ENCODE peak calls at places on chromosomes 1 and 21, in nine cellular contexts. A, I, W, D, J, Q, Y, O and L are unnamed samples.

GRCh38 chr21:33844104-33844889 is 71.3 kb downstream of the ATP5PO start:
- DNase-seq in A (no peak), I (no peak), W (no peak), D (peak; percentile 60), J (no peak), Q (no peak), Y (no peak), O (no peak), L (peak; percentile 56)

GRCh38 chr1:150791587-150791986 is 16.5 kb downstream of the CTSK start:
- DNase-seq in A (no peak), I (no peak), W (no peak), D (no peak), J (no peak), Q (no peak), Y (no peak), O (no peak), L (no peak)

GRCh38 chr1:51850420-51851297 is 27.9 kb downstream of the NRDC start:
- DNase-seq in A (no peak), I (no peak), W (no peak), D (no peak), J (no peak), Q (no peak), Y (no peak), O (peak; percentile 12), L (no peak)

GRCh38 chr1:112209493-112209892 is 186.5 kb upstream of the CTTNBP2NL start:
- DNase-seq in A (peak; percentile 32), I (no peak), W (no peak), D (no peak), J (no peak), Q (no peak), Y (no peak), O (no peak), L (no peak)

GRCh38 chr1:29475256-29475800 is 239.0 kb downstream of the PTPRU start:
- DNase-seq in A (no peak), I (no peak), W (no peak), D (no peak), J (no peak), Q (no peak), Y (no peak), O (peak; percentile 70), L (no peak)

GRCh38 chr1:152190589-152190988 is 31.6 kb upstream of the RPTN start:
- DNase-seq in A (peak; percentile 86), I (no peak), W (no peak), D (peak; percentile 72), J (no peak), Q (no peak), Y (no peak), O (no peak), L (no peak)

GRCh38 chr1:173775578-173776196 is 48.8 kb upstream of the DARS2 start:
- DNase-seq in A (no peak), I (no peak), W (no peak), D (no peak), J (no peak), Q (no peak), Y (no peak), O (no peak), L (no peak)

GRCh38 chr1:246527402-246528088 is 20.5 kb upstream of the SMYD3 start:
- DNase-seq in A (peak; percentile 17), I (peak; percentile 48), W (no peak), D (no peak), J (no peak), Q (no peak), Y (no peak), O (no peak), L (no peak)

GRCh38 chr1:62247391-62248168 is 52.9 kb downstream of the L1TD1 start:
- DNase-seq in A (no peak), I (no peak), W (peak; percentile 66), D (no peak), J (no peak), Q (no peak), Y (no peak), O (peak; percentile 66), L (no peak)

GRCh38 chr1:196559314-196559713 is 48.9 kb downstream of the KCNT2 start:
- DNase-seq in A (no peak), I (no peak), W (no peak), D (no peak), J (no peak), Q (no peak), Y (no peak), O (no peak), L (no peak)

GRCh38 chr21:37619464-37619974 is 252.9 kb downstream of the DYRK1A start:
- DNase-seq in A (no peak), I (no peak), W (no peak), D (no peak), J (no peak), Q (no peak), Y (no peak), O (no peak), L (no peak)

GRCh38 chr1:21823980-21824702 is 12.1 kb downstream of the LDLRAD2 start:
- DNase-seq in A (no peak), I (no peak), W (no peak), D (no peak), J (no peak), Q (no peak), Y (no peak), O (no peak), L (no peak)

GRCh38 chr1:156803086-156803851 is 13.4 kb downstream of the SH2D2A start:
- DNase-seq in A (no peak), I (no peak), W (no peak), D (no peak), J (no peak), Q (no peak), Y (no peak), O (no peak), L (no peak)

GRCh38 chr1:42146916-42147320 is 6.3 kb upstream of the GUCA2B start:
- DNase-seq in A (peak; percentile 90), I (peak; percentile 63), W (peak; percentile 96), D (peak; percentile 69), J (peak; percentile 79), Q (peak; percentile 71), Y (peak; percentile 89), O (peak; percentile 85), L (peak; percentile 87)

GRCh38 chr21:24824209-24824608 is 783.1 kb downstream of the MRPL39 start:
- DNase-seq in A (no peak), I (no peak), W (no peak), D (no peak), J (no peak), Q (peak; percentile 59), Y (no peak), O (no peak), L (no peak)

GRCh38 chr1:35924838-35925237 is 6.1 kb upstream of the AGO3 start:
- DNase-seq in A (no peak), I (peak; percentile 52), W (no peak), D (no peak), J (no peak), Q (no peak), Y (no peak), O (no peak), L (no peak)

GRCh38 chr1:42239555-42239954 is 75.0 kb upstream of the GUCA2A start:
- DNase-seq in A (no peak), I (no peak), W (no peak), D (no peak), J (no peak), Q (no peak), Y (no peak), O (no peak), L (no peak)

GRCh38 chr21:44871576-44872265 is 1.8 kb downstream of the PTTG1IP start:
- DNase-seq in A (peak; percentile 94), I (no peak), W (no peak), D (peak; percentile 94), J (no peak), Q (no peak), Y (peak; percentile 40), O (no peak), L (peak; percentile 74)
- H3K4me1 ChIP-seq in A (peaks cover 64% of the 10 kb centered on the region), I (peaks cover 33% of the 10 kb centered on the region), W (peaks cover 40% of the 10 kb centered on the region), D (peaks cover 54% of the 10 kb centered on the region), J (peaks cover 47% of the 10 kb centered on the region), Q (peaks cover 28% of the 10 kb centered on the region), Y (peaks cover 66% of the 10 kb centered on the region), O (peaks cover 54% of the 10 kb centered on the region), L (peaks cover 32% of the 10 kb centered on the region)

GRCh38 chr1:239349699-239350098 is 36.7 kb upstream of the CHRM3 start:
- DNase-seq in A (no peak), I (no peak), W (peak; percentile 8), D (no peak), J (no peak), Q (no peak), Y (no peak), O (no peak), L (no peak)

GRCh38 chr1:239353536-239353935 is 32.8 kb upstream of the CHRM3 start:
- DNase-seq in A (no peak), I (no peak), W (no peak), D (no peak), J (no peak), Q (no peak), Y (no peak), O (no peak), L (peak; percentile 58)

GRCh38 chr1:239354211-239354610 is 32.2 kb upstream of the CHRM3 start:
- DNase-seq in A (no peak), I (no peak), W (no peak), D (no peak), J (no peak), Q (no peak), Y (no peak), O (no peak), L (no peak)

DNA sequence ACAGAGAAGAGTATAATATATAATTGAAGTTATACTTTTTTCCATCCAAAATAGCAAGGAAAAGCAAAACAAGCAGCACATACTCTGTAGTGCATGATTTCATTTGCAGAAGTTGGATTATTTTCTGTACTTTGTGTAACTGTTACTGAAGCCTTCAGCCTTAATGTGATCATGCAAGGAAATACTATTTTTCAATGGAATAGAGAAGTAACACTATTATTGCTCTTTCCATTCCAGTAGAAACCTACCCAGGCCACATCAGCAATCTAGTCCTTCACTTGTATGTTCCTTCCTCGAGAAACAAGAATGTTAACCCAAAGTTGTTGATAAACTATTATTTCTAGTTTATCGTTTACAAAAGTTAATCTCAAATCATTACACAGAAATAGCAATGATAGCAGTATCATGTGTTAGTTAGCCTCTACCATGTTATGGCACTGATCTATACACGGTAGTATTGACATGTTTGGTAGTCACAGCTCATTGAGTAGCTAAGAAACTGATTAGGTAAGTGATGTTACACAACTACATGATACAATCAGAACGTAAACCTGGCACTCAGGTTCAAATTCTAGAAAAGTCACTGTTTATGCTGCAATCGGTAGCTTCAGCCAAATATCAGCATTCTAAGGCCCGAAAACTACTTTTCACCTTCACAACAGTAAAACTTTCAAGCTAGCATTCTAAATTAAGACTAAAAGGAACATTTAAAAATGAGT is 37.6 kb upstream of the CHRM3 start:
- DNase-seq in A (no peak), I (no peak), W (no peak), D (no peak), J (no peak), Q (no peak), Y (no peak), O (no peak), L (no peak)
- H3K9me2 ChIP-seq in A (no peaks in the 10 kb centered on the region), I (no peaks in the 10 kb centered on the region), W (no peaks in the 10 kb centered on the region), D (no peaks in the 10 kb centered on the region), J (no peaks in the 10 kb centered on the region), Q (no peaks in the 10 kb centered on the region), Y (no peaks in the 10 kb centered on the region), O (no peaks in the 10 kb centered on the region), L (no peaks in the 10 kb centered on the region)

GRCh38 chr1:167616521-167616920 is 13.5 kb upstream of the RCSD1 start:
- DNase-seq in A (no peak), I (peak; percentile 55), W (no peak), D (no peak), J (no peak), Q (no peak), Y (no peak), O (no peak), L (no peak)
- H3K4me1 ChIP-seq in A (no peaks in the 10 kb centered on the region), I (peaks cover 83% of the 10 kb centered on the region), W (peaks cover 21% of the 10 kb centered on the region), D (peaks cover 15% of the 10 kb centered on the region), J (no peaks in the 10 kb centered on the region), Q (peaks cover 29% of the 10 kb centered on the region), Y (no peaks in the 10 kb centered on the region), O (no peaks in the 10 kb centered on the region), L (no peaks in the 10 kb centered on the region)

GRCh38 chr1:221289103-221289502 is 409.9 kb downstream of the HLX start:
- DNase-seq in A (peak; percentile 47), I (no peak), W (no peak), D (no peak), J (no peak), Q (no peak), Y (no peak), O (no peak), L (no peak)
- H3K9me2 ChIP-seq in A (no peaks in the 10 kb centered on the region), I (no peaks in the 10 kb centered on the region), W (no peaks in the 10 kb centered on the region), D (no peaks in the 10 kb centered on the region), J (no peaks in the 10 kb centered on the region), Q (no peaks in the 10 kb centered on the region), Y (no peaks in the 10 kb centered on the region), O (no peaks in the 10 kb centered on the region), L (no peaks in the 10 kb centered on the region)